ENCODE peak calls at places on chromosome X, in five cellular contexts. One of them, this sample, is unnamed.

GRCh38 chrX:45598841-45599240 is 398.2 kb upstream of the DIPK2B start:
- DNase-seq in HFF-Myc: no peak
- DNase-seq in H1: no peak
- DNase-seq in ascending aorta: no peak
- DNase-seq in uterus: no peak
- DNase-seq in this sample: no peak

GRCh38 chrX:94645727-94646126 is 971.7 kb downstream of the FAM133A start:
- DNase-seq in H1: no peak
- DNase-seq in uterus: no peak
- DNase-seq in ascending aorta: no peak
- DNase-seq in HFF-Myc: no peak
- DNase-seq in this sample: no peak

GRCh38 chrX:152641996-152642395 is 4.3 kb downstream of the GABRQ start:
- DNase-seq in H1: peak
- DNase-seq in ascending aorta: no peak
- DNase-seq in HFF-Myc: no peak
- DNase-seq in uterus: no peak
- DNase-seq in this sample: no peak

GRCh38 chrX:34903316-34903715 is 39.3 kb upstream of the FAM47B start:
- DNase-seq in HFF-Myc: no peak
- DNase-seq in uterus: no peak
- DNase-seq in H1: no peak
- DNase-seq in ascending aorta: no peak
- DNase-seq in this sample: no peak

GRCh38 chrX:43676960-43677582 is 21.0 kb downstream of the MAOA start:
- DNase-seq in uterus: no peak
- DNase-seq in H1: no peak
- DNase-seq in ascending aorta: no peak
- DNase-seq in HFF-Myc: no peak
- DNase-seq in this sample: no peak

GRCh38 chrX:102546818-102547493 is 30.4 kb upstream of the TMSB15A start:
- DNase-seq in ascending aorta: no peak
- DNase-seq in HFF-Myc: no peak
- DNase-seq in uterus: no peak
- DNase-seq in H1: peak
- DNase-seq in this sample: peak

GRCh38 chrX:13360146-13360545 is 40.3 kb upstream of the ATXN3L start:
- DNase-seq in uterus: no peak
- DNase-seq in HFF-Myc: no peak
- DNase-seq in H1: no peak
- DNase-seq in ascending aorta: no peak
- DNase-seq in this sample: no peak

GRCh38 chrX:68684291-68684918 is 36.9 kb downstream of the STARD8 start:
- DNase-seq in uterus: no peak
- DNase-seq in HFF-Myc: no peak
- DNase-seq in H1: peak
- DNase-seq in ascending aorta: peak
- DNase-seq in this sample: no peak

GRCh38 chrX:119230850-119231249 is 5.2 kb upstream of the PGRMC1 start:
- DNase-seq in HFF-Myc: no peak
- DNase-seq in H1: no peak
- DNase-seq in uterus: no peak
- DNase-seq in ascending aorta: no peak
- DNase-seq in this sample: no peak

GRCh38 chrX:113157496-113157895 is 316.9 kb upstream of the AMOT start:
- DNase-seq in ascending aorta: no peak
- DNase-seq in HFF-Myc: no peak
- DNase-seq in H1: no peak
- DNase-seq in uterus: no peak
- DNase-seq in this sample: no peak

GRCh38 chrX:25523574-25523973 is 507.8 kb upstream of the ARX start:
- DNase-seq in H1: peak
- DNase-seq in HFF-Myc: no peak
- DNase-seq in uterus: no peak
- DNase-seq in ascending aorta: no peak
- DNase-seq in this sample: no peak

GRCh38 chrX:122187065-122187464 is 997.0 kb upstream of the GRIA3 start:
- DNase-seq in HFF-Myc: no peak
- DNase-seq in H1: no peak
- DNase-seq in uterus: no peak
- DNase-seq in ascending aorta: no peak
- DNase-seq in this sample: no peak

GRCh38 chrX:69079278-69079677 is 86.0 kb downstream of the PJA1 start:
- DNase-seq in uterus: no peak
- DNase-seq in H1: no peak
- DNase-seq in HFF-Myc: no peak
- DNase-seq in ascending aorta: no peak
- DNase-seq in this sample: no peak

GRCh38 chrX:41785685-41786084 is 61.7 kb downstream of the GPR82 start:
- DNase-seq in uterus: no peak
- DNase-seq in ascending aorta: no peak
- DNase-seq in H1: no peak
- DNase-seq in HFF-Myc: no peak
- DNase-seq in this sample: no peak

GRCh38 chrX:31092476-31092875 is 20.6 kb upstream of the FTHL17 start:
- DNase-seq in HFF-Myc: no peak
- DNase-seq in ascending aorta: no peak
- DNase-seq in H1: no peak
- DNase-seq in uterus: no peak
- DNase-seq in this sample: no peak
- TF ChIP-seq CTCF in HFF-Myc: no peak
- TF ChIP-seq CTCF in ascending aorta: no peak
- TF ChIP-seq CTCF in H1: no peak
- TF ChIP-seq CTCF in uterus: no peak
- TF ChIP-seq CTCF in this sample: no peak

DNA sequence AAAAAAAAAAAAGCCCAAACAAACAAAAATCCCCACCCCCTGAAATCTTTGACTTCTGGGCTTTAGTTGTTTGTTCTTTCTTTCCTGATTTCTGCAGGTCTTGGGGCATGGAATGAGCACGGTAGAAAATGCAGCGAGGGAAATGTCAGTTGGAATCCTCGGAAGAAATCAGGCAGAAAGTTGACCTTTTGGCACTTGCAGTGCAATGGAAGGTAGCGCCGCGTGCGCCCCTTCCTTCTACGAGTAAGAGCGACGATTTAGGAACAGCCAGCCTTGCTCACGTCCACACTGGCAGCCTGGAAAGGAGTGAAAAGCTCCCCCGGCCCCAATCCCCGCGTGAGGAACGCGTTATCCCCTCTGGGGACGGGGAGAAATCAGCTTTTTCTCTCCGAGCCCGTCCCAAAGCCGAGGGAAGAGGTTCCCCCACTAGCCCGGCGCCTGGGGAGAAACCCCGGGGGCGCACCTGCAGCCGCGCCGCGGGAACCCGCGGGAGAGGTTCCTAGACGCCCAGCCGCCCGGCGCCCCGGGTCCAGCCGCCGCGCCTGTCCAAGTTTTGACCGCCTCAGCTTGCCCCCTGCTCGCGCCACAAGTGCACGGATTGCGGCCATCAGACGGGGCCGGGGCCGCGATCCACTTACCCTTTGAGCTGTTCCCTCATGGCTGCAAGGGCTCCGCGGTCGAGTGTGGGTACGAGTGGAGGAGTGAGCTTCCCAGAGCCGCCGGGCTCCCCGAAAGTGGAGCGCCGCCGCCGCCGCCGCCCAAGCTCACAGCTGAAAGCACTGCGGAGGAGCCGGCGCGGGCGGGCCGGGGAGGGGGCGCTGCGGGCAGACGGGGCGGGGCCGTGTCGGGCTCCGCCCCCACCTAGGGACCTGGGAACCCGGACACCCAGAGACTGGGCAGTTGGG is 194.6 kb upstream of the FTHL17 start:
- DNase-seq in HFF-Myc: no peak
- DNase-seq in uterus: peak
- DNase-seq in ascending aorta: peak
- DNase-seq in H1: peak
- DNase-seq in this sample: peak
- H3K4me3 ChIP-seq in HFF-Myc: peak
- H3K4me3 ChIP-seq in uterus: peak
- H3K4me3 ChIP-seq in ascending aorta: peak
- H3K4me3 ChIP-seq in H1: peak
- H3K4me3 ChIP-seq in this sample: peak

GRCh38 chrX:153992180-153992579 is 19.6 kb downstream of the TMEM187 start:
- DNase-seq in H1: no peak
- DNase-seq in uterus: no peak
- DNase-seq in HFF-Myc: no peak
- DNase-seq in ascending aorta: no peak
- DNase-seq in this sample: no peak
- TF ChIP-seq CTCF in H1: no peak
- TF ChIP-seq CTCF in uterus: no peak
- TF ChIP-seq CTCF in HFF-Myc: no peak
- TF ChIP-seq CTCF in ascending aorta: no peak
- TF ChIP-seq CTCF in this sample: no peak

GRCh38 chrX:64580035-64580434 is 184.8 kb upstream of the MTMR8 start:
- DNase-seq in H1: peak
- DNase-seq in ascending aorta: no peak
- DNase-seq in HFF-Myc: no peak
- DNase-seq in uterus: no peak
- DNase-seq in this sample: no peak
- H3K4me3 ChIP-seq in H1: no peak
- H3K4me3 ChIP-seq in ascending aorta: no peak
- H3K4me3 ChIP-seq in HFF-Myc: no peak
- H3K4me3 ChIP-seq in uterus: no peak
- H3K4me3 ChIP-seq in this sample: no peak

DNA sequence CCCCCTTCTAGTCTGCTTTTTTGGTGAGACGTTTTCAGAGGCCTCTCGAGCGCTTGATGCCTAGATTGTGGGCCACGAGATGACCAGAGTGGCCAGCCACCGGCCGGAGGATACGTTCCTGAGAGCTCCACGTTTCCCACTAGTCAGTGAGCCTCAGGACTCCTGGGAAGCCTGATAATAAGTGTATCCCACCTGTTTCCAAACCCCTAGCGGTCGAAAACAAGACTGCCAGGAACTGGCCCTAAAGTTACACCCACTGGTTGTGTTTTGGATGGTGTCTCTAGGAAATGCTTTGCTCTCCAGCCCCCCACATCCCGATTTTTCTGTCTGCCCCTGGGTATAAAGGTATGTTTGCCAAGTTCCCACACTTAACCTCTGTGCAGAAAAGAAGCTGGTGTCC is 4.6 kb upstream of the RS1 start:
- DNase-seq in ascending aorta: no peak
- DNase-seq in HFF-Myc: no peak
- DNase-seq in H1: peak
- DNase-seq in uterus: no peak
- DNase-seq in this sample: no peak
- TF ChIP-seq CTCF in ascending aorta: no peak
- TF ChIP-seq CTCF in HFF-Myc: no peak
- TF ChIP-seq CTCF in H1: peak
- TF ChIP-seq CTCF in uterus: no peak
- TF ChIP-seq CTCF in this sample: no peak

DNA sequence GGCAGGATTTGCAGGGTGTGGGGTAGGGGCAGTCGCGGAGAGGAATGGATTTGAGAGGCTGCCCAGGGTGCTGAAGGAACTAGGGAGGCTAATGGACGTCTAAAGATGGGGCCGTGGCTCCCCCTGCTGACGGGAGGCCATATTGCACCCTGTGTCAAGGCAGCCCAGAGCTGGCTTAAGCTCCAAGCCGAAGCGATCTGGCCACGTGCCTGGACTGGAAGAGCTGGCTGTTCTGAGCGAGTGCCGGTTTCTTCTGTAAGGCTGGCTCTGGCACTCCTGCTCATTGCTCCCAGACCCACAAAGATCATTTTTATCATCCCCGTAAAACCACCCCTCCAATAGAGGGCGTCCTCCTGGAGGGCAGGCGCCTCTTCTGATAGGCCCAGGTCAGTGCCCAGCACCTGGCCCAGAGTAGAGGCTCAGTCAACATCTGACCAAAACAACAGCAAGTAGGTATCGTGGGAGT is 5.6 kb downstream of the PNCK start:
- DNase-seq in uterus: peak
- DNase-seq in ascending aorta: peak
- DNase-seq in H1: peak
- DNase-seq in HFF-Myc: peak
- DNase-seq in this sample: peak
- H3K4me3 ChIP-seq in uterus: no peak
- H3K4me3 ChIP-seq in ascending aorta: no peak
- H3K4me3 ChIP-seq in H1: peak
- H3K4me3 ChIP-seq in HFF-Myc: no peak
- H3K4me3 ChIP-seq in this sample: peak

GRCh38 chrX:129831486-129831885 is 12.2 kb downstream of the ZDHHC9 start:
- DNase-seq in uterus: no peak
- DNase-seq in ascending aorta: no peak
- DNase-seq in HFF-Myc: no peak
- DNase-seq in H1: no peak
- DNase-seq in this sample: no peak
- TF ChIP-seq CTCF in uterus: no peak
- TF ChIP-seq CTCF in ascending aorta: no peak
- TF ChIP-seq CTCF in HFF-Myc: no peak
- TF ChIP-seq CTCF in H1: no peak
- TF ChIP-seq CTCF in this sample: no peak